ENCODE peak calls at places on chromosomes 5 and 9, in five cellular contexts. K is neuronal stem cell, R is GM23338, G is SJSA1, A is tibial nerve. T is an unnamed sample. For H3K36me3 and H3K27me3, the result is how much of the 10 kb centered on the place peaks cover.

GRCh38 chr5:132090107-132090506 is 16.5 kb downstream of the CSF2 start:
- DNase-seq in K (no peak), R (no peak), G (peak), A (no peak), T (no peak)

GRCh38 chr9:89359636-89360315 is 41.5 kb downstream of the SECISBP2 start:
- DNase-seq in K (no peak), R (no peak), G (peak), A (no peak), T (no peak)

GRCh38 chr9:22139261-22139660 is 130.2 kb upstream of the CDKN2B start:
- DNase-seq in K (no peak), R (no peak), G (no peak), A (no peak), T (no peak)

GRCh38 chr9:129383415-129384088 is 205.5 kb upstream of the IER5L start:
- DNase-seq in K (peak), R (peak), G (no peak), A (peak), T (peak)

GRCh38 chr5:62376064-62376463 is 27.6 kb downstream of the DIMT1 start:
- DNase-seq in K (no peak), R (no peak), G (no peak), A (no peak), T (no peak)

GRCh38 chr5:67000794-67001475 is 195.7 kb downstream of the CD180 start:
- DNase-seq in K (no peak), R (no peak), G (no peak), A (no peak), T (no peak)

GRCh38 chr9:96581301-96581700 is 38.3 kb downstream of the CDC14B start:
- DNase-seq in K (no peak), R (no peak), G (no peak), A (no peak), T (no peak)

GRCh38 chr5:109619661-109620060 is 70.1 kb upstream of the MAN2A1 start:
- DNase-seq in K (no peak), R (no peak), G (no peak), A (no peak), T (no peak)

GRCh38 chr5:38009754-38010386 is 170.0 kb upstream of the GDNF start:
- DNase-seq in K (no peak), R (no peak), G (no peak), A (no peak), T (no peak)

GRCh38 chr9:83208065-83208850 is 145.3 kb upstream of the RASEF start:
- DNase-seq in K (no peak), R (no peak), G (no peak), A (no peak), T (no peak)

GRCh38 chr9:119337566-119337965 is 31.7 kb downstream of the BRINP1 start:
- DNase-seq in K (no peak), R (no peak), G (no peak), A (no peak), T (no peak)

GRCh38 chr9:113331780-113332179 is 8.3 kb downstream of the WDR31 start:
- DNase-seq in K (no peak), R (no peak), G (no peak), A (no peak), T (no peak)

GRCh38 chr5:127092690-127093089 is 19.4 kb upstream of the C5orf63 start:
- DNase-seq in K (no peak), R (peak), G (no peak), A (no peak), T (no peak)

GRCh38 chr5:76542887-76543690 is 80.1 kb downstream of the F2RL2 start:
- DNase-seq in K (no peak), R (peak), G (no peak), A (peak), T (no peak)

GRCh38 chr5:68673451-68674180 is 420.2 kb upstream of the SLC30A5 start:
- DNase-seq in K (no peak), R (no peak), G (no peak), A (no peak), T (no peak)

GRCh38 chr5:88143693-88144218 is 124.9 kb downstream of the TMEM161B start:
- DNase-seq in K (peak), R (peak), G (no peak), A (no peak), T (peak)

DNA sequence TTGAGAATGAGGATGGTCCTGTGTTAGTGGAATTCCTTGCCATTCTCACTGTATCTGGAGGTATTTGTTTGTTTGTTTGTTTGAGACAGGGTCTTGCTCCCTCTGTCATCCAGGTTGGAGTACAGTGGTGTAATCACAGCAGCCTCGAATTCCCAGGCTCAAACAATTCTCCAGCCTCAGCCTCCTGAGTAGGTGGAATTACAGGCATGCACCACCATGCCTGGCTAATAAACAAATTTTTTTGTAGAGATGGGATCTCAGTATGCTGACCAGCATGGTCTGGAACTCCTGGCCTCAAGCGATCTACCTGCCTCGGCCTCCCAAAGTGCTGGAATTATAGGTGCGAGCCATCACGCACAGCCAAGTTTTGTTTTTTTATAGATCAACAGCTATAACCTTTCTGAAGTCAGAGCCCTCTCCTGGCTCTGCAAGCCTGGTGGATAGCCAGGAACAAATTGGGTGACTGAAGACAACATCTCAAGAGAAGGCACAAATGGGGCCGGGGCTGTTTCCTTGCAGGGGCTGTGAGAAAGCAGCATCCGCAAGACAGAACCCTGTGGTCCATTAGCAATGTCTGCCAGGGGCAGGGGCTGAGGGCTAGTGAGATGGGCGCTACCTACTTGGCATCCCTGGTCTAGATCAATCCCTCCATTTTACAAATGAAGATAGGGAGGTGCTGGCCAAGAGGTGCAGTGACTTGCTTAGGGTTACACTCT is 18.8 kb downstream of the SH3PXD2B start:
- DNase-seq in K (no peak), R (no peak), G (no peak), A (no peak), T (no peak)
- H3K4me3 ChIP-seq in K (no peak), R (no peak), G (no peak), A (no peak), T (no peak)

DNA sequence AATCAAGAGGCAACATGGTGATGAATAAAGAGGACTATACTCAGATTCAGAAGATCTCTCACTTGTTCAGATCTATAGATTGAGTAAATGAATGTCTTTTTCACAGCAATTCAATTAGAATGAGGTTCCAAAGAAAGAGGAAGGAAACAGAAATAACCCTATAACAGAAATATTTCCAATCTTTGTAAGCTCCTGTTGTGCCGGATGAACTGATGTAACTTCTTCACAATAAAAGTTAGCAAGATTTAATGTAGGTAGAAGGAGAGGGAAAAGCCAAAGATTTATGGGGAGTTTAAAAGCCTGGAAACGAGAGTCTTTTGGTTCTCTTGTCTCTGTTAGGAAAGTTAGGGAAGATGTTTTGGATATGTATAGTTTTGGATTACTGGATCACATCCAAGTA is 92.1 kb downstream of the PBX3 start:
- DNase-seq in K (no peak), R (no peak), G (no peak), A (no peak), T (no peak)
- H3K36me3 ChIP-seq in K (under half), R (under half), G (under half), A (under half), T (under half)

GRCh38 chr9:117416856-117417255 is 2.0 kb upstream of the ASTN2 start:
- DNase-seq in K (no peak), R (no peak), G (no peak), A (no peak), T (no peak)
- H3K27me3 ChIP-seq in K (under half), R (half or more), G (under half), A (under half), T (half or more)

GRCh38 chr9:13278368-13279246 is 885 bp downstream of the MPDZ start:
- DNase-seq in K (peak), R (peak), G (peak), A (peak), T (peak)
- H3K4me3 ChIP-seq in K (peak), R (peak), G (peak), A (peak), T (peak)

GRCh38 chr5:137567226-137567625 is 68.1 kb upstream of the SPOCK1 start:
- DNase-seq in K (no peak), R (no peak), G (no peak), A (no peak), T (no peak)
- H3K36me3 ChIP-seq in K (under half), R (under half), G (under half), A (under half), T (under half)

DNA sequence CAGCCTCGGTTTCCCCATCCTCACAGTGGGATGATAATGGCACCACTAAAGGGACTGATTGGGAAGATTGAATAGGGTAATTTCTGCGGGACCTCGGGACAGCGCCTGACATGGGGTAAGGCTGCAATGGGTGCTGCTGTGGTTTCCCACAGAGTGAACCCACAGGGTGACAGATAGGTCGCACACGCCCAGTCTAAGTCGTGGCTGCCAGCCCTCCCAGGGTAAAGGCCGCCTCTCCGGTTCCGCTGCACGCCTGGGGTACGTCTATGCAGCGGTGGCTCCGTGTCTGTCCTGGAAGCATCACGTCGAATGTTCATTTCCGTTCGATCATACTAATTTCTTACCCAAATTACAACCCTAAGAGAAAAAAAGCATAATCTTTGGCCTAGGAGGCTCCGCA is 631 bp downstream of the CFAP77 start:
- DNase-seq in K (no peak), R (no peak), G (no peak), A (no peak), T (peak)
- H3K27me3 ChIP-seq in K (under half), R (under half), G (half or more), A (half or more), T (under half)